ENCODE peak calls at places on chromosomes 13 and 19, in five cellular contexts. V, F, Y, B and M are unnamed samples.

GRCh38 chr13:32282096-32282711 is 33.0 kb downstream of the ZAR1L start:
- ATAC-seq in B (peak; percentile 74), V (no peak), Y (no peak), F (no peak), M (no peak)

GRCh38 chr13:61954092-61954491 is 538.4 kb upstream of the PCDH20 start:
- ATAC-seq in F (no peak), B (no peak), Y (no peak), V (no peak), M (no peak)

GRCh38 chr13:21965095-21965494 is 294.2 kb downstream of the FGF9 start:
- ATAC-seq in Y (no peak), B (no peak), V (no peak), F (no peak), M (no peak)

GRCh38 chr13:43558312-43558711 is 228.5 kb downstream of the ENOX1 start:
- ATAC-seq in F (no peak), V (no peak), B (peak; percentile 68), Y (no peak), M (no peak)

GRCh38 chr13:48579167-48579918 is 46.5 kb upstream of the RCBTB2 start:
- ATAC-seq in B (peak; percentile 63), Y (no peak), F (no peak), V (peak; percentile 35), M (peak; percentile 55)

GRCh38 chr19:1456121-1456900 is 6.4 kb downstream of the APC2 start:
- ATAC-seq in Y (no peak), V (peak; percentile 7), B (no peak), F (no peak), M (no peak)

GRCh38 chr13:66937423-66937822 is 292.7 kb downstream of the PCDH9 start:
- ATAC-seq in B (no peak), Y (no peak), V (no peak), F (no peak), M (no peak)

GRCh38 chr19:33460221-33460908 is 61.2 kb downstream of the PEPD start:
- ATAC-seq in Y (no peak), V (no peak), F (no peak), B (no peak), M (no peak)

GRCh38 chr13:19725320-19725719 is 57.4 kb downstream of the PSPC1 start:
- ATAC-seq in Y (no peak), F (no peak), V (no peak), B (no peak), M (no peak)

GRCh38 chr13:109274188-109274821 is 512.1 kb downstream of the IRS2 start:
- ATAC-seq in B (peak; percentile 80), F (no peak), V (peak; percentile 93), Y (no peak), M (peak; percentile 51)

GRCh38 chr13:40221460-40222201 is 444.8 kb downstream of the FOXO1 start:
- ATAC-seq in B (peak; percentile 78), V (peak; percentile 92), Y (peak; percentile 61), F (peak; percentile 63), M (peak; percentile 93)

GRCh38 chr13:110734561-110734960 is 21.1 kb downstream of the ING1 start:
- ATAC-seq in B (no peak), F (no peak), V (no peak), Y (no peak), M (no peak)

GRCh38 chr13:28630864-28631263 is 28.1 kb upstream of the POMP start:
- ATAC-seq in B (no peak), Y (no peak), V (no peak), F (no peak), M (no peak)

GRCh38 chr13:43684947-43685725 is 101.6 kb downstream of the ENOX1 start:
- ATAC-seq in B (no peak), Y (no peak), V (no peak), F (no peak), M (no peak)

GRCh38 chr19:45082170-45082569 is 3.1 kb downstream of the GEMIN7 start:
- ATAC-seq in V (no peak), B (no peak), F (no peak), Y (no peak), M (no peak)

GRCh38 chr13:80040219-80040976 is 300.5 kb downstream of the SPRY2 start:
- ATAC-seq in B (peak; percentile 98), Y (no peak), F (no peak), V (peak; percentile 53), M (peak; percentile 77)

GRCh38 chr19:41844601-41845000 is at the start of gene LYPD4:
- ATAC-seq in F (no peak), Y (no peak), B (no peak), V (no peak), M (no peak)

GRCh38 chr19:11674067-11674492 is 64.7 kb downstream of the ZNF823 start:
- ATAC-seq in B (peak; percentile 51), V (no peak), Y (no peak), F (no peak), M (peak; percentile 22)

GRCh38 chr13:91042870-91043269 is 304.6 kb upstream of the MIR17HG start:
- ATAC-seq in F (no peak), V (no peak), B (no peak), Y (no peak), M (no peak)

GRCh38 chr19:2532252-2533071 is 56.5 kb downstream of the GADD45B start:
- ATAC-seq in Y (no peak), B (peak; percentile 29), F (no peak), V (no peak), M (peak; percentile 63)

GRCh38 chr13:49810825-49811526 is 18.5 kb upstream of the KPNA3 start:
- ATAC-seq in V (peak; percentile 88), B (peak; percentile 89), F (no peak), Y (no peak), M (no peak)

GRCh38 chr13:34137200-34137599 is 319.3 kb downstream of the RFC3 start:
- ATAC-seq in B (no peak), Y (no peak), V (no peak), F (no peak), M (no peak)

GRCh38 chr19:16896913-16897571 is 8.2 kb downstream of the F2RL3 start:
- ATAC-seq in V (peak; percentile 87), Y (peak; percentile 70), F (peak; percentile 53), B (peak; percentile 95), M (peak; percentile 93)

GRCh38 chr19:41933131-41933458 is 4.8 kb upstream of the ERFL start:
- ATAC-seq in B (no peak), V (no peak), Y (no peak), F (no peak), M (no peak)

GRCh38 chr13:77554079-77554478 is 18.6 kb downstream of the SCEL start:
- ATAC-seq in V (no peak), Y (no peak), F (no peak), B (no peak), M (no peak)

GRCh38 chr13:74015137-74015536 is 119.1 kb downstream of the KLF12 start:
- ATAC-seq in Y (no peak), B (no peak), V (no peak), F (no peak), M (no peak)

GRCh38 chr19:3644351-3645066 is 17.9 kb upstream of the CACTIN start:
- ATAC-seq in Y (no peak), V (peak; percentile 35), B (peak; percentile 60), F (no peak), M (no peak)

GRCh38 chr19:37991841-37992248 is 84.8 kb downstream of the SIPA1L3 start:
- ATAC-seq in Y (no peak), B (no peak), F (no peak), V (no peak), M (no peak)

GRCh38 chr19:12930002-12930645 is 3.4 kb downstream of the FARSA start:
- ATAC-seq in V (no peak), B (no peak), F (no peak), Y (no peak), M (no peak)

GRCh38 chr19:55675661-55676354 is 782 bp downstream of the EPN1 start:
- ATAC-seq in B (no peak), Y (no peak), F (no peak), V (no peak), M (no peak)

GRCh38 chr19:13315495-13315894 is 165.3 kb downstream of the IER2 start:
- ATAC-seq in F (no peak), Y (no peak), V (no peak), B (no peak), M (no peak)

GRCh38 chr19:16601378-16602052 is 26.5 kb downstream of the MED26 start:
- ATAC-seq in Y (no peak), F (no peak), V (no peak), B (peak; percentile 7), M (no peak)